ENCODE peak calls at places on chromosomes 2 and 18, in six cellular contexts. C is IMR-90, K is mesendoderm, M is neuronal stem cell, H is H1, F is trophoblast cell. S is an unnamed sample.

GRCh38 chr2:143246815-143247744 is 117.9 kb downstream of the ARHGAP15 start:
- DNase-seq in C (no peak), H (no peak), F (no peak), K (no peak), M (no peak), S (no peak)

GRCh38 chr2:106147159-106147558 is 46.9 kb downstream of the UXS1 start:
- DNase-seq in M (no peak), F (no peak), H (no peak), K (peak; percentile 44), C (peak; percentile 71), S (peak; percentile 44)

GRCh38 chr2:54906711-54907110 is 143.5 kb downstream of the RTN4 start:
- DNase-seq in M (no peak), C (no peak), H (no peak), K (peak; percentile 67), F (no peak), S (no peak)

GRCh38 chr2:64742678-64743077 is 89.0 kb upstream of the SERTAD2 start:
- DNase-seq in K (no peak), H (no peak), M (no peak), C (no peak), F (no peak), S (no peak)

GRCh38 chr2:43421194-43421593 is 174.6 kb downstream of the THADA start:
- DNase-seq in F (no peak), H (no peak), K (no peak), M (no peak), C (no peak), S (no peak)

GRCh38 chr2:10369269-10370255 is 66.9 kb downstream of the HPCAL1 start:
- DNase-seq in H (no peak), F (peak; percentile 90), M (no peak), K (no peak), C (no peak), S (no peak)

GRCh38 chr2:30691948-30692828 is 115.1 kb downstream of the CAPN13 start:
- DNase-seq in H (peak; percentile 34), F (no peak), C (peak; percentile 37), K (peak; percentile 51), M (no peak), S (peak; percentile 34)

GRCh38 chr2:145041706-145042105 is 521.8 kb upstream of the ZEB2 start:
- DNase-seq in F (no peak), C (no peak), K (no peak), H (no peak), M (no peak), S (no peak)

GRCh38 chr2:230866704-230867561 is 2.2 kb downstream of the ITM2C start:
- DNase-seq in M (no peak), K (no peak), H (peak; percentile 45), F (no peak), C (peak; percentile 20), S (peak; percentile 26)

GRCh38 chr18:58348517-58348916 is 280.4 kb downstream of the ALPK2 start:
- DNase-seq in H (no peak), M (no peak), C (no peak), F (no peak), K (no peak), S (no peak)

GRCh38 chr2:128727914-128728313 is 409.2 kb upstream of the HS6ST1 start:
- DNase-seq in M (no peak), C (peak; percentile 89), F (peak; percentile 33), H (no peak), K (no peak), S (peak; percentile 95)

GRCh38 chr18:70523035-70523797 is 234.4 kb downstream of the SOCS6 start:
- DNase-seq in K (no peak), C (no peak), F (no peak), M (no peak), H (no peak), S (no peak)

GRCh38 chr2:443211-443610 is 155.3 kb upstream of the ALKAL2 start:
- DNase-seq in C (no peak), F (no peak), H (no peak), K (no peak), M (no peak), S (no peak)

GRCh38 chr2:136891100-136891499 is 125.8 kb downstream of the THSD7B start:
- DNase-seq in M (no peak), C (no peak), F (no peak), H (no peak), K (no peak), S (no peak)

GRCh38 chr2:237739101-237739500 is 59.5 kb upstream of the RBM44 start:
- DNase-seq in K (no peak), M (no peak), C (no peak), H (no peak), F (no peak), S (no peak)

GRCh38 chr2:226583715-226584114 is 215.9 kb downstream of the IRS1 start:
- DNase-seq in F (no peak), C (peak; percentile 89), K (peak; percentile 83), H (no peak), M (no peak), S (peak; percentile 84)

GRCh38 chr2:25276569-25277465 is 64.9 kb downstream of the DNMT3A start:
- DNase-seq in K (peak; percentile 77), M (no peak), C (no peak), H (peak; percentile 94), F (no peak), S (no peak)

GRCh38 chr2:227870710-227871374 is 589 bp upstream of the DAW1 start:
- DNase-seq in F (peak; percentile 91), C (peak; percentile 93), M (no peak), K (peak; percentile 71), H (no peak), S (peak; percentile 39)

GRCh38 chr2:23651187-23651983 is 266.4 kb downstream of the KLHL29 start:
- DNase-seq in F (no peak), H (no peak), C (peak; percentile 92), K (no peak), M (no peak), S (peak; percentile 77)

GRCh38 chr2:113822087-113822805 is 65.8 kb upstream of the SLC35F5 start:
- DNase-seq in C (peak; percentile 17), H (no peak), K (no peak), M (no peak), F (no peak), S (no peak)

GRCh38 chr2:47737191-47737975 is 45.6 kb upstream of the MSH6 start:
- DNase-seq in H (no peak), C (no peak), K (no peak), F (peak; percentile 74), M (no peak), S (peak; percentile 73)

GRCh38 chr2:241355983-241356870 is at the start of gene FARP2:
- DNase-seq in F (peak; percentile 99), M (peak; percentile 99), K (peak; percentile 99), C (peak; percentile 98), H (peak; percentile 96), S (peak; percentile 99)

GRCh38 chr2:241358470-241358869 is 2.4 kb downstream of the FARP2 start:
- DNase-seq in M (no peak), K (no peak), H (no peak), F (no peak), C (no peak), S (no peak)

GRCh38 chr2:241354668-241355658 is 1.1 kb upstream of the FARP2 start:
- DNase-seq in F (peak; percentile 69), C (peak; percentile 51), K (peak; percentile 97), H (peak; percentile 91), M (peak; percentile 70), S (peak; percentile 78)

GRCh38 chr2:241357531-241357930 is 1.4 kb downstream of the FARP2 start:
- DNase-seq in K (no peak), F (no peak), H (no peak), M (no peak), C (no peak), S (no peak)

DNA sequence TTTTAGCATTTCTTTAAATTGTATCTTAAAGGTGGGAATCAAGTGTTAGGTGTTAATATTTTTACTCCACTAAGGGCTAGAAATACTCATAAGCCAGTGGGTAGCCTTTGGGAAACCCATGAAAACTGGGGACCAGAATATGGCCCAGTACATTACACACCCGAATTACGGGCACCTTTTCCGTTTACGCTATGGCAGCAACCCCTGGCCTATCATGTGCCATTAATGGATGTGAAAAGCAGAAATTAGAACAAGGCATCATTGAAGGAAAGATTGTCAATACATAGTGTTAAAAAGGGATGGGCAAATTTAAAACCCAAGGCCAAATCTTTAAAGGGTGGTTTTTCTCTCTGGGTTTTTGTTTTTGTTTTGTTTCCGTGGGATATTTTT is 781 bp downstream of the FARP2 start:
- DNase-seq in K (no peak), C (no peak), H (no peak), F (no peak), M (no peak), S (peak; percentile 23)
- H3K23ac ChIP-seq in K (no peak overlapping the region), C (peak overlapping the region; percentile 73), H (no peak overlapping the region), F (no peak overlapping the region), M (no peak overlapping the region), S (no peak overlapping the region)

GRCh38 chr2:85184990-85185389 is 51.8 kb downstream of the TCF7L1 start:
- DNase-seq in M (no peak), F (no peak), K (no peak), C (no peak), H (no peak), S (no peak)

GRCh38 chr2:85184231-85184630 is 51.0 kb downstream of the TCF7L1 start:
- DNase-seq in M (no peak), F (no peak), H (no peak), C (no peak), K (no peak), S (no peak)

GRCh38 chr2:85183481-85183880 is 50.3 kb downstream of the TCF7L1 start:
- DNase-seq in C (peak; percentile 82), F (no peak), K (no peak), M (no peak), H (no peak), S (no peak)

GRCh38 chr2:85187069-85187468 is 53.9 kb downstream of the TCF7L1 start:
- DNase-seq in K (no peak), F (no peak), H (no peak), C (peak; percentile 18), M (no peak), S (no peak)

GRCh38 chr2:85185431-85185940 is 52.3 kb downstream of the TCF7L1 start:
- DNase-seq in H (no peak), K (no peak), M (no peak), F (no peak), C (peak; percentile 50), S (no peak)
- H3K36me3 ChIP-seq in H (peaks cover 2% of the 10 kb centered on the region), K (no peaks in the 10 kb centered on the region), M (no peaks in the 10 kb centered on the region), F (no peaks in the 10 kb centered on the region), C (no peaks in the 10 kb centered on the region), S (no peaks in the 10 kb centered on the region)

GRCh38 chr2:192159215-192159614 is 35.5 kb downstream of the TMEFF2 start:
- DNase-seq in M (no peak), H (no peak), K (no peak), C (peak; percentile 2), F (no peak), S (no peak)
- H4K8ac ChIP-seq in M (no peak overlapping the region), H (no peak overlapping the region), K (no peak overlapping the region), C (no peak overlapping the region), F (no peak overlapping the region), S (no peak overlapping the region)

DNA sequence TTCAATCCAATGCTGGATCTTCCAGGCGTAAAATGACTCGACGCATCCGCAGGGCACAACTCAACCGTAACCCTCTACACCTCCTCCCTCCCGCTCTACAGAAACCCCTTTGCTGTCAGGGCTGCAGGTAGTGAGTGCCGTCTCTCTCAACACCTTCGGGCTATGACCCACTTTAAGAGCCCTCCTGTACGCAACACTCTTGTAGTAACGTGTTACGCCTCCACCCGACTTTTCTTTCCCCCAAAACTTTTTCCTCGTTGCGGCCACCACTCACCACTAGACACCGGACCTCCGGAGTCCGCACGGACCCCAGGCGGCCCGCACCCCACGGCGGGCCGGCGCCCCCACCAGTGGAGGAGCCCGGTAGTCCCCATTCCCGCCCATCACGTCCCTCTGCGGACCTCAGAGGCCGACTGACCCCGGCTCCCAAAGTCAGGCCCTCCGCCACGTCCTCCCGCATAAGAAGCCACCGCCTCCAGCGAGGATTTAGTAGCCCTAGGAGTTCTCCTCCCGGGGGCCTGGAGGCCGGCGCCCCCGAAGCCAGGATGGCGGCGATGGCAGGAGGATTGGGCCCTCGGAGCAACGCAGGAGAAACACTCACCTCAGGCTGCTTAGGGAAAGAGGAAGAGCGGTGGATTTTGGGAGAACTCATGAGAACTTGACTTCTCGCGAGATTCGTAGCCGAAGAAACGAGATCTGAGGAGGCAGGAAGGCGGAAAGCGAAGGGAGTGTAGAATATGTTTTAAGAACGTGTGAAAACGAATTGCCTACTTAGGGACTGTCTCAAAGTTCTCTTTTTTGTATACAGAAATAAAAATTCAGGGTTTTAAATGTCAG is 5.0 kb upstream of the C18orf32 start:
- DNase-seq in F (peak; percentile 92), K (peak; percentile 100), H (peak; percentile 88), M (peak; percentile 98), C (peak; percentile 99), S (peak; percentile 99)
- H3K23ac ChIP-seq in F (no peak within 1 kb of the TSS), K (peak within 1 kb of the TSS; percentile 59), H (no peak within 1 kb of the TSS), M (peak within 1 kb of the TSS; percentile 89), C (peak within 1 kb of the TSS; percentile 98), S (no peak within 1 kb of the TSS)